ENCODE peak calls at places on chromosomes 13 and 19, in five cellular contexts. F, D, T, X and S are unnamed samples.

GRCh38 chr19:35476149-35476548 is 14.1 kb downstream of the KRTDAP start:
- DNase-seq in F (no peak), D (no peak), T (no peak), X (no peak), S (no peak)

GRCh38 chr13:89455741-89456140 is 1784.6 kb downstream of the SLITRK5 start:
- DNase-seq in F (no peak), D (no peak), T (no peak), X (no peak), S (no peak)

GRCh38 chr13:21749410-21749809 is 78.5 kb downstream of the FGF9 start:
- DNase-seq in F (no peak), D (no peak), T (no peak), X (no peak), S (no peak)

GRCh38 chr19:42816901-42817300 is 51.4 kb upstream of the PSG8 start:
- DNase-seq in F (no peak), D (no peak), T (no peak), X (no peak), S (no peak)

GRCh38 chr13:100156786-100157185 is 67.9 kb downstream of the PCCA start:
- DNase-seq in F (no peak), D (no peak), T (no peak), X (no peak), S (no peak)

GRCh38 chr19:54530866-54531265 is 28.2 kb downstream of the LAIR2 start:
- DNase-seq in F (no peak), D (no peak), T (no peak), X (no peak), S (no peak)

GRCh38 chr13:28624707-28625432 is 34.1 kb upstream of the POMP start:
- DNase-seq in F (no peak), D (no peak), T (no peak), X (no peak), S (no peak)

GRCh38 chr19:12800873-12801465 is 631 bp downstream of the PRDX2 start:
- DNase-seq in F (no peak), D (no peak), T (no peak), X (no peak), S (no peak)

GRCh38 chr13:110610955-110611595 is 4.3 kb upstream of the NAXD start:
- DNase-seq in F (no peak), D (no peak), T (no peak), X (no peak), S (no peak)

GRCh38 chr13:93621051-93621450 is 394.4 kb downstream of the GPC6 start:
- DNase-seq in F (no peak), D (no peak), T (no peak), X (no peak), S (no peak)

GRCh38 chr13:52840066-52840465 is 8.4 kb downstream of the PCDH8 start:
- DNase-seq in F (no peak), D (no peak), T (no peak), X (no peak), S (no peak)

GRCh38 chr19:3062165-3063105 is at the start of gene TLE5:
- DNase-seq in F (peak), D (no peak), T (peak), X (peak), S (no peak)

GRCh38 chr13:52599037-52599852 is 43.0 kb upstream of the HNRNPA1L2 start:
- DNase-seq in F (no peak), D (no peak), T (no peak), X (no peak), S (no peak)

GRCh38 chr13:73421310-73421912 is 362.6 kb downstream of the KLF5 start:
- DNase-seq in F (no peak), D (no peak), T (no peak), X (no peak), S (no peak)

GRCh38 chr19:29545866-29546582 is 20.2 kb downstream of the VSTM2B start:
- DNase-seq in F (peak), D (no peak), T (no peak), X (no peak), S (no peak)

GRCh38 chr19:50646074-50646807 is 3.0 kb upstream of the C19orf81 start:
- DNase-seq in F (no peak), D (no peak), T (no peak), X (no peak), S (peak)

GRCh38 chr13:114167445-114167844 is 11.6 kb upstream of the CFAP97D2 start:
- DNase-seq in F (no peak), D (no peak), T (no peak), X (no peak), S (no peak)

GRCh38 chr19:10295305-10295846 is 5.6 kb downstream of the ICAM5 start:
- DNase-seq in F (no peak), D (no peak), T (no peak), X (peak), S (no peak)

GRCh38 chr19:7115721-7116120 is 46.2 kb downstream of the ZNF557 start:
- DNase-seq in F (no peak), D (no peak), T (no peak), X (no peak), S (no peak)

GRCh38 chr13:93420887-93421286 is 194.3 kb downstream of the GPC6 start:
- DNase-seq in F (no peak), D (no peak), T (no peak), X (no peak), S (no peak)

GRCh38 chr13:111904166-111904565 is 162.8 kb upstream of the SOX1 start:
- DNase-seq in F (no peak), D (no peak), T (no peak), X (no peak), S (no peak)

GRCh38 chr19:8576273-8576993 is 809 bp downstream of the MYO1F start:
- DNase-seq in F (no peak), D (no peak), T (no peak), X (no peak), S (no peak)

GRCh38 chr19:7787141-7787540 is 24.1 kb downstream of the CLEC4M start:
- DNase-seq in F (no peak), D (no peak), T (no peak), X (peak), S (no peak)

GRCh38 chr19:2261438-2262172 is 5.4 kb upstream of the JSRP1 start:
- DNase-seq in F (no peak), D (no peak), T (no peak), X (peak), S (no peak)

GRCh38 chr13:114211446-114211845 is 23.3 kb upstream of the CDC16 start:
- DNase-seq in F (no peak), D (no peak), T (no peak), X (no peak), S (no peak)

GRCh38 chr13:31477961-31478360 is 261.4 kb upstream of the RXFP2 start:
- DNase-seq in F (no peak), D (peak), T (no peak), X (no peak), S (peak)

GRCh38 chr19:11587302-11587972 is 9.8 kb upstream of the ZNF627 start:
- DNase-seq in F (peak), D (peak), T (no peak), X (peak), S (peak)